ENCODE peak calls at places on chromosome 13, in nine cellular contexts. R is activated T-cell treated with anti-CD3 and anti-CD28 coated beads for 24 hours; G is left lung; E is naive B cell; K is Kasumi-1; A is upper lobe of left lung; Q is GOT3; M is stimulated activated CD4-positive, alpha-beta T cell treated with anti-CD3 and anti-CD28 coated beads, Interleukin-1b, Interleukin-23, amount 100 ng/mL, for 1 hour; V is NCI-H2029 treated with DMSO at 0.1 percent for 48 hours. C is an unnamed sample.

GRCh38 chr13:113148407-113148806 is 10.0 kb upstream of the PROZ start:
- DNase-seq in R (no peak), G (no peak), E (no peak), K (no peak), A (no peak), Q (no peak), M (no peak), V (no peak), C (no peak)

GRCh38 chr13:31053896-31054295 is 107.8 kb downstream of the HSPH1 start:
- DNase-seq in R (no peak), G (no peak), E (no peak), K (no peak), A (no peak), Q (no peak), M (no peak), V (no peak), C (no peak)

GRCh38 chr13:66558511-66558910 is 671.6 kb downstream of the PCDH9 start:
- DNase-seq in R (no peak), G (no peak), E (no peak), K (peak), A (no peak), Q (no peak), M (no peak), V (no peak), C (no peak)

GRCh38 chr13:26476111-26476743 is 81.3 kb upstream of the WASF3 start:
- DNase-seq in R (no peak), G (no peak), E (no peak), K (no peak), A (no peak), Q (no peak), M (no peak), V (no peak), C (no peak)

GRCh38 chr13:36746051-36746450 is 72.2 kb downstream of the SERTM1 start:
- DNase-seq in R (no peak), G (no peak), E (no peak), K (no peak), A (no peak), Q (no peak), M (no peak), V (no peak), C (no peak)

GRCh38 chr13:97142452-97142851 is 79.7 kb upstream of the MBNL2 start:
- DNase-seq in R (no peak), G (no peak), E (no peak), K (no peak), A (no peak), Q (no peak), M (no peak), V (no peak), C (no peak)

GRCh38 chr13:94710881-94711560 is 1.3 kb downstream of the SOX21 start:
- DNase-seq in R (no peak), G (no peak), E (no peak), K (peak), A (no peak), Q (no peak), M (no peak), V (no peak), C (no peak)

GRCh38 chr13:109255457-109255856 is 530.9 kb downstream of the IRS2 start:
- DNase-seq in R (no peak), G (no peak), E (no peak), K (no peak), A (no peak), Q (no peak), M (no peak), V (no peak), C (no peak)

GRCh38 chr13:35917942-35918645 is 213.1 kb downstream of the DCLK1 start:
- DNase-seq in R (no peak), G (no peak), E (no peak), K (no peak), A (no peak), Q (no peak), M (no peak), V (no peak), C (no peak)

GRCh38 chr13:110236831-110237261 is 70.1 kb downstream of the COL4A1 start:
- DNase-seq in R (no peak), G (no peak), E (no peak), K (no peak), A (no peak), Q (no peak), M (no peak), V (no peak), C (no peak)

GRCh38 chr13:39510296-39510695 is 92.7 kb downstream of the LHFPL6 start:
- DNase-seq in R (no peak), G (no peak), E (no peak), K (no peak), A (no peak), Q (no peak), M (no peak), V (no peak), C (no peak)

GRCh38 chr13:40565282-40566148 is 100.9 kb downstream of the FOXO1 start:
- DNase-seq in R (no peak), G (no peak), E (no peak), K (no peak), A (no peak), Q (no peak), M (no peak), V (no peak), C (no peak)

GRCh38 chr13:20702945-20703784 is at the start of gene IL17D:
- DNase-seq in R (no peak), G (no peak), E (peak), K (no peak), A (no peak), Q (no peak), M (no peak), V (no peak), C (no peak)

GRCh38 chr13:79681069-79681468 is 200.1 kb downstream of the NDFIP2 start:
- DNase-seq in R (no peak), G (no peak), E (no peak), K (no peak), A (no peak), Q (no peak), M (no peak), V (no peak), C (no peak)

GRCh38 chr13:73580868-73581267 is 522.1 kb downstream of the KLF5 start:
- DNase-seq in R (no peak), G (peak), E (no peak), K (no peak), A (peak), Q (no peak), M (no peak), V (no peak), C (no peak)

GRCh38 chr13:68550330-68550729 is 1320.2 kb upstream of the PCDH9 start:
- DNase-seq in R (no peak), G (no peak), E (no peak), K (no peak), A (no peak), Q (no peak), M (no peak), V (no peak), C (no peak)

GRCh38 chr13:106371024-106371423 is 164.4 kb downstream of the EFNB2 start:
- DNase-seq in R (no peak), G (no peak), E (no peak), K (no peak), A (no peak), Q (no peak), M (no peak), V (no peak), C (no peak)

GRCh38 chr13:65638572-65639168 is 1591.5 kb downstream of the PCDH9 start:
- DNase-seq in R (no peak), G (no peak), E (no peak), K (peak), A (no peak), Q (no peak), M (no peak), V (no peak), C (no peak)

GRCh38 chr13:101690871-101691270 is 238.4 kb downstream of the ITGBL1 start:
- DNase-seq in R (no peak), G (no peak), E (no peak), K (no peak), A (no peak), Q (no peak), M (no peak), V (no peak), C (no peak)

GRCh38 chr13:76992548-76993001 is 694 bp downstream of the CLN5 start:
- DNase-seq in R (no peak), G (peak), E (no peak), K (no peak), A (peak), Q (no peak), M (no peak), V (no peak), C (no peak)

GRCh38 chr13:94325148-94325528 is 154.3 kb downstream of the DCT start:
- DNase-seq in R (no peak), G (no peak), E (no peak), K (no peak), A (no peak), Q (no peak), M (no peak), V (no peak), C (no peak)

GRCh38 chr13:46469064-46469463 is 82.0 kb upstream of the RUBCNL start:
- DNase-seq in R (no peak), G (no peak), E (no peak), K (no peak), A (no peak), Q (no peak), M (no peak), V (no peak), C (no peak)

GRCh38 chr13:110525328-110526319 is 35.9 kb downstream of the RAB20 start:
- DNase-seq in R (no peak), G (peak), E (peak), K (no peak), A (peak), Q (no peak), M (no peak), V (peak), C (no peak)

GRCh38 chr13:40910324-40911050 is 108.6 kb downstream of the ELF1 start:
- DNase-seq in R (no peak), G (no peak), E (no peak), K (no peak), A (no peak), Q (no peak), M (no peak), V (no peak), C (no peak)

GRCh38 chr13:22079961-22080360 is 409.1 kb downstream of the FGF9 start:
- DNase-seq in R (no peak), G (no peak), E (no peak), K (no peak), A (no peak), Q (no peak), M (no peak), V (no peak), C (no peak)

GRCh38 chr13:27971776-27972618 is 2.9 kb upstream of the CDX2 start:
- DNase-seq in R (no peak), G (no peak), E (no peak), K (no peak), A (no peak), Q (no peak), M (no peak), V (no peak), C (no peak)